ENCODE peak calls at places on chromosome 15, in five cellular contexts. T, S, C, Q and R are unnamed samples.

GRCh38 chr15:88621789-88622604 is 857 bp downstream of the AEN start:
- DNase-seq in T (peak), S (no peak), C (peak), Q (peak), R (no peak)

GRCh38 chr15:77631790-77632551 is 741 bp downstream of the LINGO1 start:
- DNase-seq in T (no peak), Q (no peak), C (no peak), S (no peak), R (no peak)

GRCh38 chr15:40871749-40872617 is 2.1 kb downstream of the RHOV start:
- DNase-seq in S (no peak), Q (no peak), T (peak), C (no peak), R (no peak)

GRCh38 chr15:66108483-66109270 is 144.9 kb downstream of the MEGF11 start:
- DNase-seq in S (no peak), Q (no peak), T (no peak), C (no peak), R (peak)

GRCh38 chr15:40247406-40247971 is 8.6 kb downstream of the PAK6 start:
- DNase-seq in C (no peak), Q (no peak), T (no peak), S (no peak), R (no peak)

GRCh38 chr15:39642011-39642640 is 61.2 kb downstream of the THBS1 start:
- DNase-seq in S (peak), T (no peak), Q (no peak), C (no peak), R (no peak)

GRCh38 chr15:57525581-57525980 is 66.1 kb upstream of the MYZAP start:
- DNase-seq in T (no peak), S (no peak), C (no peak), Q (no peak), R (no peak)

GRCh38 chr15:82944038-82944437 is 8.5 kb downstream of the HOMER2 start:
- DNase-seq in T (no peak), C (no peak), S (no peak), Q (no peak), R (no peak)

GRCh38 chr15:48790716-48791115 is 20.2 kb downstream of the CEP152 start:
- DNase-seq in C (no peak), T (no peak), S (no peak), Q (no peak), R (no peak)

GRCh38 chr15:92164327-92165000 is 229.2 kb upstream of the ST8SIA2 start:
- DNase-seq in Q (no peak), S (no peak), C (no peak), T (no peak), R (no peak)

GRCh38 chr15:90814193-90814811 is 54.1 kb upstream of the FURIN start:
- DNase-seq in T (no peak), Q (no peak), C (no peak), S (peak), R (no peak)

GRCh38 chr15:62187425-62187824 is 22.3 kb upstream of the C2CD4B start:
- DNase-seq in S (no peak), C (no peak), T (no peak), Q (no peak), R (no peak)

GRCh38 chr15:39195988-39196486 is 384.8 kb upstream of the THBS1 start:
- DNase-seq in S (peak), Q (no peak), T (no peak), C (no peak), R (no peak)

GRCh38 chr15:43127752-43128151 is 5.6 kb upstream of the TMEM62 start:
- DNase-seq in C (no peak), T (no peak), Q (no peak), S (no peak), R (no peak)

GRCh38 chr15:75170711-75171341 is 30.9 kb upstream of the C15orf39 start:
- DNase-seq in Q (no peak), C (no peak), T (no peak), S (peak), R (no peak)

GRCh38 chr15:85563328-85563727 is 182.9 kb downstream of the AKAP13 start:
- DNase-seq in Q (no peak), C (no peak), S (no peak), T (no peak), R (no peak)

GRCh38 chr15:98369081-98369716 is 279.1 kb upstream of the IGF1R start:
- DNase-seq in C (no peak), T (no peak), Q (no peak), S (peak), R (no peak)

GRCh38 chr15:88073386-88073681 is 183.2 kb downstream of the NTRK3 start:
- DNase-seq in C (no peak), S (no peak), Q (no peak), T (no peak), R (no peak)

GRCh38 chr15:87628311-87628710 is 628.2 kb downstream of the NTRK3 start:
- DNase-seq in T (no peak), Q (no peak), S (no peak), C (no peak), R (no peak)

GRCh38 chr15:75202251-75203016 is 752 bp downstream of the C15orf39 start:
- DNase-seq in S (peak), T (peak), Q (peak), C (peak), R (peak)

GRCh38 chr15:82852906-82853635 is 43.6 kb downstream of the WHAMM start:
- DNase-seq in Q (no peak), S (peak), T (no peak), C (no peak), R (no peak)

GRCh38 chr15:66721954-66722353 is 19.9 kb downstream of the SMAD6 start:
- DNase-seq in C (no peak), S (no peak), T (no peak), Q (no peak), R (no peak)

GRCh38 chr15:77580991-77581682 is 51.6 kb downstream of the LINGO1 start:
- DNase-seq in T (no peak), C (no peak), S (no peak), Q (no peak), R (peak)

GRCh38 chr15:88704791-88705768 is 66.3 kb downstream of the ISG20 start:
- DNase-seq in S (no peak), C (no peak), Q (no peak), T (no peak), R (peak)

GRCh38 chr15:52496776-52497470 is 31.8 kb downstream of the MYO5A start:
- DNase-seq in C (no peak), Q (no peak), S (peak), T (peak), R (no peak)

GRCh38 chr15:64051645-64052259 is 5.5 kb upstream of the DAPK2 start:
- DNase-seq in Q (no peak), C (no peak), S (no peak), T (no peak), R (no peak)

GRCh38 chr15:88490036-88490435 is 22.5 kb downstream of the MRPS11 start:
- DNase-seq in S (no peak), T (no peak), Q (no peak), C (no peak), R (no peak)

GRCh38 chr15:45386420-45386819 is 8.1 kb upstream of the GATM start:
- DNase-seq in T (no peak), C (no peak), S (no peak), Q (no peak), R (peak)

GRCh38 chr15:48366574-48367312 is 35.5 kb downstream of the DUT start:
- DNase-seq in Q (no peak), C (no peak), S (peak), T (no peak), R (no peak)

GRCh38 chr15:99994849-99995248 is 261.6 kb upstream of the LYSMD4 start:
- DNase-seq in T (no peak), Q (no peak), S (no peak), C (no peak), R (no peak)

GRCh38 chr15:35911052-35911780 is 365.3 kb upstream of the DPH6 start:
- DNase-seq in C (no peak), S (no peak), Q (no peak), T (no peak), R (no peak)

GRCh38 chr15:25810631-25811077 is 52.5 kb downstream of the ATP10A start:
- DNase-seq in S (no peak), C (no peak), Q (peak), T (no peak), R (no peak)

GRCh38 chr15:50182233-50183013 is 427 bp downstream of the SLC27A2 start:
- DNase-seq in C (no peak), S (peak), Q (peak), T (peak), R (peak)

GRCh38 chr15:45201557-45202246 is 13.9 kb upstream of the SHF start:
- DNase-seq in T (no peak), Q (no peak), C (no peak), S (no peak), R (no peak)

GRCh38 chr15:40928351-40928974 is 677 bp upstream of the DLL4 start:
- DNase-seq in C (no peak), Q (no peak), S (no peak), T (no peak), R (peak)

GRCh38 chr15:22850055-22850454 is 11.6 kb downstream of the NIPA2 start:
- DNase-seq in T (no peak), C (no peak), S (no peak), Q (no peak), R (no peak)

GRCh38 chr15:32718822-32719716 is 1.3 kb downstream of the GREM1 start:
- DNase-seq in Q (no peak), C (no peak), T (no peak), S (peak), R (no peak)

GRCh38 chr15:101810905-101811304 is 1.1 kb upstream of the OR4F15 start:
- DNase-seq in Q (no peak), C (no peak), S (no peak), T (no peak), R (no peak)